ENCODE peak calls at places on chromosome 9, in ten cellular contexts. T, H, U, R, J, I, W, F, B and Y are unnamed samples.

GRCh38 chr9:87212563-87213154 is 265.4 kb upstream of the GAS1 start:
- DNase-seq in B (peak; percentile 39), H (no peak), F (no peak), I (no peak), U (peak; percentile 94), R (no peak), T (no peak), J (peak; percentile 8), W (no peak), Y (no peak)

GRCh38 chr9:86944974-86945867 is 2.1 kb downstream of the GAS1 start:
- DNase-seq in W (no peak), R (no peak), T (no peak), I (peak; percentile 32), J (no peak), F (no peak), U (peak; percentile 19), B (peak; percentile 39), H (no peak), Y (no peak)

GRCh38 chr9:82117025-82117424 is 128.5 kb downstream of the SPATA31D1 start:
- DNase-seq in H (no peak), R (no peak), I (peak; percentile 18), T (no peak), U (no peak), B (no peak), J (no peak), F (no peak), W (no peak), Y (no peak)

GRCh38 chr9:98992885-98993569 is 49.3 kb downstream of the COL15A1 start:
- DNase-seq in I (no peak), B (no peak), J (no peak), U (no peak), R (peak; percentile 36), T (no peak), F (no peak), W (no peak), H (no peak), Y (no peak)

GRCh38 chr9:113590991-113591898 is 127.7 kb downstream of the RGS3 start:
- DNase-seq in B (peak; percentile 62), F (peak; percentile 79), U (peak; percentile 58), R (no peak), W (no peak), T (peak; percentile 80), H (peak; percentile 90), J (peak; percentile 79), I (peak; percentile 88), Y (peak; percentile 72)

GRCh38 chr9:17832812-17833211 is 253.9 kb downstream of the SH3GL2 start:
- DNase-seq in R (no peak), H (no peak), W (no peak), U (no peak), T (no peak), J (no peak), F (no peak), I (no peak), B (no peak), Y (no peak)

GRCh38 chr9:132723809-132724208 is 53.5 kb downstream of the GTF3C4 start:
- DNase-seq in R (no peak), J (no peak), U (no peak), B (no peak), H (no peak), I (no peak), F (no peak), W (no peak), T (no peak), Y (no peak)

GRCh38 chr9:33273266-33273971 is 8.6 kb downstream of the CHMP5 start:
- DNase-seq in R (no peak), U (no peak), T (no peak), F (no peak), W (no peak), B (peak; percentile 59), I (no peak), H (no peak), J (no peak), Y (no peak)

GRCh38 chr9:138020120-138020794 is 142.7 kb downstream of the CACNA1B start:
- DNase-seq in F (no peak), I (no peak), J (no peak), H (no peak), U (no peak), T (no peak), W (no peak), R (no peak), B (no peak), Y (no peak)

GRCh38 chr9:114883709-114884108 is 46.7 kb downstream of the TNFSF8 start:
- DNase-seq in F (no peak), W (no peak), T (no peak), J (no peak), H (no peak), I (no peak), U (peak; percentile 25), B (no peak), R (no peak), Y (no peak)

GRCh38 chr9:38641985-38642864 is 21.8 kb upstream of the ANKRD18A start:
- DNase-seq in F (peak; percentile 36), I (no peak), U (peak; percentile 34), R (no peak), B (peak; percentile 22), H (no peak), J (peak; percentile 22), W (no peak), T (no peak), Y (no peak)

DNA sequence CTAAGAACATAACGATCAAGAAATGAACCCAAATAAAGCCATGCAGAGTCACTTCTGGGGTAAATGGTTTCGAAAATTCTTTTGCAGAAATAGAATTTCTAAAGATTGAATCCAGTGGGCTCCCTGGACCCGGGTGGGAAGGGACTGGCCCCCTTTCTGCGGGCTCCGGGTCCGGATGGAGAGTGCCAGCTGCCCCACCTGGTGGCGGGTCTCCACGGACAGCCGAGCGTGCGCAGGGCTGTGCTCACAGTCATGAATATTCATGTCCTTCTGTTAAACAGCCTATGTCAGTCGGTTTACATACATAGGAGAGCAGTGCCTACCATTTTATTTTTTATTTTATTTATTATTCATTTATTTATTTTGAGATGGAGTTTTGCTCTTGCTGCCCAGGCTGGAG is 4.7 kb upstream of the PPP1R26 start:
- DNase-seq in I (no peak), R (no peak), F (peak; percentile 25), H (no peak), U (no peak), B (no peak), T (no peak), J (no peak), W (no peak), Y (no peak)
- TF ChIP-seq CTCF in I (no peak), R (peak; percentile 16), F (peak; percentile 36), H (no peak), U (peak; percentile 4), B (peak; percentile 38), T (no peak), J (no peak), W (no peak), Y (peak; percentile 59)

GRCh38 chr9:3186751-3187150 is 339.1 kb downstream of the RFX3 start:
- DNase-seq in U (no peak), J (no peak), F (no peak), T (no peak), R (no peak), H (no peak), I (no peak), B (no peak), W (no peak), Y (no peak)
- H3K27me3 ChIP-seq in U (no peaks in the 10 kb centered on the region), J (peaks cover 12% of the 10 kb centered on the region), F (peaks cover 10% of the 10 kb centered on the region), T (no peaks in the 10 kb centered on the region), R (peaks cover 1% of the 10 kb centered on the region), H (no peaks in the 10 kb centered on the region), I (no peaks in the 10 kb centered on the region), B (peaks cover 14% of the 10 kb centered on the region), W (no peaks in the 10 kb centered on the region), Y (no peaks in the 10 kb centered on the region)

GRCh38 chr9:126204708-126205225 is 121.9 kb upstream of the MVB12B start:
- DNase-seq in H (no peak), F (no peak), T (no peak), I (no peak), R (no peak), W (no peak), J (no peak), B (no peak), U (no peak), Y (no peak)

GRCh38 chr9:126205260-126205659 is 121.4 kb upstream of the MVB12B start:
- DNase-seq in B (no peak), W (no peak), U (no peak), J (no peak), I (no peak), H (no peak), F (no peak), R (no peak), T (no peak), Y (no peak)

GRCh38 chr9:126206099-126206498 is 120.5 kb upstream of the MVB12B start:
- DNase-seq in F (no peak), J (no peak), T (no peak), B (no peak), H (no peak), I (no peak), R (no peak), W (no peak), U (no peak), Y (no peak)

GRCh38 chr9:126204197-126204596 is 122.4 kb upstream of the MVB12B start:
- DNase-seq in B (no peak), J (no peak), W (no peak), F (no peak), T (no peak), H (no peak), I (no peak), R (no peak), U (no peak), Y (no peak)

DNA sequence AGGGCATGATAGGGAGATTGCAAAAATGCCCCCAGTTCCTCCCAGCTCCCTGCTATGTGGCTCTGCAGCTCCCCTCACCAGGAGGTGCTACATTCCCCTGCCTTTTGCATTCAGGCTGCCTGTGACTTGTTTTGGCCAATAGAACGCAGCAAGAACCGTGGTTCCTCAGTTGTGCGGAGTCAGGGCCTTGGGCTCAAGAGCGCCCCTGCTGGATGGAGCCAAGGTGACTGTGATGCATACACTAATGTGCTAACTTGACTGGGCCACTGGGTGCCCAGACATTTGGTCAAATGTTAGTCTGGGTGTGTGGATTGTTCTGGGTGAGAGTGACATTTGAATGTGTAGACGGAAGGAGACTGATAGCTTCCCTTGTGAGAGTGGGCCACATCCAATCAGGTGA is 123.3 kb upstream of the MVB12B start:
- DNase-seq in T (no peak), F (no peak), H (no peak), W (no peak), U (no peak), J (no peak), I (no peak), B (no peak), R (no peak), Y (no peak)
- TF ChIP-seq CTCF in T (no peak), F (peak; percentile 6), H (no peak), W (no peak), U (no peak), J (peak; percentile 47), I (no peak), B (no peak), R (peak; percentile 27), Y (peak; percentile 41)

DNA sequence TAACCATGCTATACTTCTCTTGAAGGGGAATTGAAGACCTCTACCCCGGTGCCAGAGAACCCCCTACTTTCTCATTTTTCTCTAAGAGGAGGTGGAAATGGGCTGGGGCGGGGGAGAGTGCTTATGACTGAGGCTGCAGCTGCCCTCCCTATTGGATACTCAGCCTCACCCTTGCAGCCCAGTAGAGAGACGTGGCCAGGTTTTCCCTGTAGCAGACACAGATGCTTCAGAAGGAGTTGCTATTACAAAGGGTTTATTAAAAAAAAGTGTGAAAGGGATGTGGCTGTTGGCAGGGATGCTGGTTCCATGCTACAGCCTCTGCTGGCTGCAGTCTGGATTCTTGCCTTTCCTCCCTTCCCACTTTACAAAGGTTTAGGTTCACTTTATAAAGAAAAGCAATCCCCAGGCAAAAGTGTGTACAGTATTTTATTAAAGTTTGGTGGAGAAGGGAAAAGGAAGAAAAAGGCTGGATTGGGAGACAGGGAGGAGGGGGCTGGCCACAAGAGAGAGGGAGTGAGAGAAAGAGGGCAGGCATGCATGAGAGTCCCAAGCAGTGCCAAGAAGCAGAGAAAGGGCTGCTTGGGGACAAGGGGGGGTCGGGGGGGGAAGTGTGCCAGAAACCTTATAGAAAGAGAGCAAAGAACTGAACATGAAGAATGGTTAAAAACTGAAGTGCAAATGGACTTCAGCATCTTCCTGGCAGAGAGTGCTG is 29.5 kb upstream of the NFIB start:
- DNase-seq in J (no peak), R (no peak), I (no peak), U (no peak), W (no peak), F (peak; percentile 17), B (no peak), H (no peak), T (no peak), Y (no peak)
- H3K27me3 ChIP-seq in J (no peaks in the 10 kb centered on the region), R (peaks cover 7% of the 10 kb centered on the region), I (peaks cover 3% of the 10 kb centered on the region), U (peaks cover 9% of the 10 kb centered on the region), W (no peaks in the 10 kb centered on the region), F (no peaks in the 10 kb centered on the region), B (peaks cover 92% of the 10 kb centered on the region), H (no peaks in the 10 kb centered on the region), T (no peaks in the 10 kb centered on the region), Y (no peaks in the 10 kb centered on the region)